ENCODE peak calls at places on chromosomes 7 and 10, in ten cellular contexts. L is DMS153; I is H9; N is fibroblast of pulmonary artery; U is germinal center; Q is kidney epithelial cell; F is stimulated activated CD8-positive, alpha-beta memory T cell treated with anti-CD3 and anti-CD28 coated beads, Interleukin-12 subunit alpha, Interleukin-12 subunit beta, amount 100 ng/mL, for 1 hour; B is NCI-H69; O is HTR-8/SVneo; X is GM20000. Z is an unnamed sample.

GRCh38 chr7:16982640-16983103 is 100.9 kb upstream of the AGR3 start:
- DNase-seq in L (peak), I (no peak), N (peak), U (peak), Q (peak), F (no peak), B (peak), O (no peak), X (peak), Z (peak)

GRCh38 chr7:132154248-132154647 is 422.0 kb downstream of the PLXNA4 start:
- DNase-seq in L (no peak), I (no peak), N (no peak), U (no peak), Q (no peak), F (no peak), B (no peak), O (no peak), X (no peak), Z (no peak)

GRCh38 chr10:23370106-23370505 is 25.5 kb upstream of the C10orf67 start:
- DNase-seq in L (no peak), I (no peak), N (peak), U (no peak), Q (no peak), F (no peak), B (no peak), O (peak), X (no peak), Z (peak)

GRCh38 chr10:79202188-79203013 is 133.6 kb downstream of the ZMIZ1 start:
- DNase-seq in L (no peak), I (peak), N (peak), U (peak), Q (no peak), F (no peak), B (peak), O (peak), X (peak), Z (no peak)

GRCh38 chr10:7410800-7411670 is at the start of gene SFMBT2:
- DNase-seq in L (no peak), I (peak), N (peak), U (peak), Q (peak), F (no peak), B (peak), O (peak), X (peak), Z (peak)

GRCh38 chr7:43954524-43955228 is 28.4 kb downstream of the UBE2D4 start:
- DNase-seq in L (peak), I (peak), N (peak), U (peak), Q (peak), F (no peak), B (peak), O (peak), X (peak), Z (peak)

GRCh38 chr10:70931168-70931805 is 42.9 kb upstream of the PCBD1 start:
- DNase-seq in L (no peak), I (no peak), N (peak), U (no peak), Q (peak), F (no peak), B (no peak), O (peak), X (no peak), Z (peak)

GRCh38 chr10:1674501-1674900 is 62.8 kb downstream of the ADARB2 start:
- DNase-seq in L (no peak), I (no peak), N (no peak), U (no peak), Q (no peak), F (no peak), B (no peak), O (no peak), X (peak), Z (no peak)

GRCh38 chr10:28180654-28181053 is 122.2 kb downstream of the MPP7 start:
- DNase-seq in L (no peak), I (no peak), N (no peak), U (no peak), Q (no peak), F (no peak), B (no peak), O (no peak), X (no peak), Z (peak)

GRCh38 chr10:91885362-91886079 is 23.8 kb downstream of the FGFBP3 start:
- DNase-seq in L (no peak), I (no peak), N (no peak), U (no peak), Q (no peak), F (no peak), B (no peak), O (no peak), X (no peak), Z (no peak)

GRCh38 chr10:96858038-96858705 is 26.1 kb downstream of the LCOR start:
- DNase-seq in L (no peak), I (no peak), N (no peak), U (no peak), Q (no peak), F (no peak), B (no peak), O (no peak), X (peak), Z (no peak)

GRCh38 chr10:16440396-16441105 is 3.7 kb downstream of the PTER start:
- DNase-seq in L (peak), I (no peak), N (peak), U (no peak), Q (peak), F (no peak), B (peak), O (no peak), X (no peak), Z (peak)

Z was measured in bronchial epithelial cell.